ENCODE peak calls at places on chromosomes 16 and 17, in eight cellular contexts. Z is fibroblast of mammary gland, W is hepatocyte, C is type B pancreatic cell, Q is mucosa of descending colon, Y is astrocyte of the cerebellum, S is heart right ventricle, A is epithelial cell of esophagus. T is an unnamed sample.

GRCh38 chr17:59853168-59853918 is 39.4 kb downstream of the TUBD1 start:
- DNase-seq in Z (peak), W (peak), C (no peak), Q (peak), Y (no peak), S (no peak), A (peak), T (peak)

GRCh38 chr16:48478418-48478817 is 93.2 kb upstream of the SIAH1 start:
- DNase-seq in Z (no peak), W (no peak), C (no peak), Q (no peak), Y (no peak), S (no peak), A (no peak), T (no peak)

GRCh38 chr17:4557626-4558310 is 2.6 kb upstream of the MYBBP1A start:
- DNase-seq in Z (no peak), W (no peak), C (no peak), Q (peak), Y (no peak), S (no peak), A (no peak), T (no peak)

GRCh38 chr17:56819431-56820145 is 14.1 kb downstream of the C17orf67 start:
- DNase-seq in Z (peak), W (peak), C (no peak), Q (no peak), Y (peak), S (no peak), A (peak), T (peak)

GRCh38 chr17:2263183-2263954 is 40.2 kb downstream of the SMG6 start:
- DNase-seq in Z (peak), W (no peak), C (no peak), Q (no peak), Y (peak), S (no peak), A (no peak), T (no peak)

GRCh38 chr16:57901480-57902069 is 69.4 kb downstream of the CNGB1 start:
- DNase-seq in Z (no peak), W (no peak), C (no peak), Q (no peak), Y (no peak), S (no peak), A (no peak), T (peak)

GRCh38 chr16:2710021-2710710 is 9.9 kb downstream of the PRSS27 start:
- DNase-seq in Z (no peak), W (no peak), C (no peak), Q (no peak), Y (no peak), S (no peak), A (no peak), T (no peak)

GRCh38 chr17:65170839-65171238 is 33.7 kb downstream of the RGS9 start:
- DNase-seq in Z (no peak), W (no peak), C (no peak), Q (no peak), Y (peak), S (peak), A (no peak), T (no peak)

GRCh38 chr17:50914510-50914849 is 48.3 kb upstream of the TOB1 start:
- DNase-seq in Z (no peak), W (no peak), C (no peak), Q (no peak), Y (no peak), S (no peak), A (no peak), T (no peak)

GRCh38 chr17:43403846-43404245 is 5.1 kb downstream of the ARL4D start:
- DNase-seq in Z (no peak), W (peak), C (no peak), Q (no peak), Y (no peak), S (no peak), A (no peak), T (no peak)

GRCh38 chr16:52852978-52853377 is 199.7 kb downstream of the CHD9NB start:
- DNase-seq in Z (no peak), W (no peak), C (no peak), Q (no peak), Y (no peak), S (no peak), A (no peak), T (no peak)

GRCh38 chr16:87264634-87265033 is 52.6 kb downstream of the C16orf95 start:
- DNase-seq in Z (no peak), W (no peak), C (no peak), Q (no peak), Y (no peak), S (no peak), A (no peak), T (no peak)

GRCh38 chr16:18965555-18965954 is 18.2 kb upstream of the TMC7 start:
- DNase-seq in Z (no peak), W (no peak), C (no peak), Q (no peak), Y (no peak), S (no peak), A (no peak), T (no peak)

GRCh38 chr17:78368854-78369495 is 9.1 kb upstream of the SOCS3 start:
- DNase-seq in Z (no peak), W (no peak), C (no peak), Q (no peak), Y (no peak), S (no peak), A (no peak), T (no peak)

GRCh38 chr17:73365934-73366623 is 54.3 kb upstream of the CDC42EP4 start:
- DNase-seq in Z (no peak), W (no peak), C (no peak), Q (no peak), Y (no peak), S (peak), A (no peak), T (no peak)

GRCh38 chr16:15435216-15435864 is 952 bp downstream of the BMERB1 start:
- DNase-seq in Z (no peak), W (no peak), C (no peak), Q (no peak), Y (no peak), S (no peak), A (peak), T (no peak)

GRCh38 chr16:52553322-52553721 is 6.4 kb upstream of the TOX3 start:
- DNase-seq in Z (no peak), W (no peak), C (no peak), Q (no peak), Y (no peak), S (no peak), A (no peak), T (no peak)

GRCh38 chr17:76686538-76687277 is 24.1 kb downstream of the MXRA7 start:
- DNase-seq in Z (no peak), W (peak), C (no peak), Q (peak), Y (no peak), S (no peak), A (no peak), T (no peak)

GRCh38 chr17:51079049-51079448 is 41.6 kb downstream of the SPAG9 start:
- DNase-seq in Z (peak), W (no peak), C (no peak), Q (no peak), Y (no peak), S (no peak), A (peak), T (no peak)

GRCh38 chr17:704111-704864 is 10.4 kb downstream of the VPS53 start:
- DNase-seq in Z (no peak), W (no peak), C (no peak), Q (no peak), Y (no peak), S (no peak), A (no peak), T (no peak)

GRCh38 chr17:58094118-58094517 is 10.9 kb downstream of the DYNLL2 start:
- DNase-seq in Z (no peak), W (no peak), C (no peak), Q (no peak), Y (no peak), S (no peak), A (no peak), T (no peak)

GRCh38 chr17:64689106-64689505 is 27.0 kb upstream of the SMURF2 start:
- DNase-seq in Z (no peak), W (no peak), C (no peak), Q (no peak), Y (no peak), S (no peak), A (no peak), T (no peak)

GRCh38 chr17:28325221-28325620 is 6.2 kb downstream of the TMEM97 start:
- DNase-seq in Z (no peak), W (no peak), C (peak), Q (no peak), Y (no peak), S (no peak), A (no peak), T (no peak)

GRCh38 chr17:50183439-50184001 is 17.7 kb downstream of the SGCA start:
- DNase-seq in Z (peak), W (no peak), C (no peak), Q (peak), Y (no peak), S (no peak), A (no peak), T (no peak)

GRCh38 chr16:57388359-57389086 is 16.0 kb upstream of the CCL17 start:
- DNase-seq in Z (no peak), W (no peak), C (no peak), Q (no peak), Y (no peak), S (no peak), A (peak), T (peak)

GRCh38 chr16:79597277-79597676 is 3.3 kb downstream of the MAF start:
- DNase-seq in Z (no peak), W (no peak), C (no peak), Q (no peak), Y (no peak), S (no peak), A (no peak), T (no peak)

GRCh38 chr17:2034806-2035548 is 5.0 kb downstream of the DPH1 start:
- DNase-seq in Z (peak), W (no peak), C (no peak), Q (no peak), Y (no peak), S (no peak), A (no peak), T (no peak)

GRCh38 chr17:13594762-13595697 is 6.7 kb downstream of the HS3ST3A1 start:
- DNase-seq in Z (peak), W (peak), C (peak), Q (no peak), Y (peak), S (peak), A (peak), T (peak)

GRCh38 chr17:78034429-78035091 is 76.1 kb downstream of the TNRC6C start:
- DNase-seq in Z (peak), W (no peak), C (no peak), Q (no peak), Y (no peak), S (no peak), A (peak), T (no peak)

GRCh38 chr16:66560107-66560506 is 6.1 kb upstream of the CMTM1 start:
- DNase-seq in Z (no peak), W (no peak), C (no peak), Q (no peak), Y (no peak), S (no peak), A (no peak), T (no peak)

GRCh38 chr16:66562986-66563385 is 3.3 kb upstream of the CMTM1 start:
- DNase-seq in Z (no peak), W (no peak), C (no peak), Q (no peak), Y (no peak), S (no peak), A (no peak), T (no peak)

GRCh38 chr16:66563574-66564334 is 2.5 kb upstream of the CMTM1 start:
- DNase-seq in Z (no peak), W (no peak), C (no peak), Q (no peak), Y (no peak), S (no peak), A (no peak), T (no peak)

GRCh38 chr16:66561381-66562080 is 4.7 kb upstream of the CMTM1 start:
- DNase-seq in Z (no peak), W (no peak), C (no peak), Q (no peak), Y (no peak), S (no peak), A (no peak), T (no peak)

DNA sequence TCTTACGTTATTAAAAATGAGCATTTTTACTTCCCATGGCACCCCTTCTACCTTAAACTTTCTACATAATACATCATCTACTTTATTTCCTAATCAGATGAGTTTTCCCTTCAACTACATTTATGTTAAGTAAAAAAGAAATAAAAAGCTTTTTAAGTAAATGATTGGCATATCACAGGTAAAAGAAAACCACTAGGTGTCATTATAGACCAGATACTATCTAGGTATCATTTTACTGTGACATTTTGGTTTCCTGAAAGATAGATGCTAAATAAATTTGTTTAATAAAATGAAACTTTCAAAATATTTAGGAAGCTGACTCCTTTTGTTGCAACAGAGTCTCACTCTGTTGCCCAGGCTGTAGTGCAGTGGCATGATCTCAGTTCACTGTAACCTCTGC is 3.8 kb upstream of the CMTM1 start:
- DNase-seq in Z (no peak), W (no peak), C (no peak), Q (no peak), Y (no peak), S (no peak), A (peak), T (no peak)
- TF ChIP-seq CTCF in Z (no peak), W (peak), C (no peak), Q (no peak), Y (no peak), S (no peak), A (peak), T (no peak)

GRCh38 chr16:5603836-5604235 is 506.2 kb upstream of the EEF2KMT start:
- DNase-seq in Z (no peak), W (no peak), C (no peak), Q (no peak), Y (no peak), S (no peak), A (no peak), T (no peak)

GRCh38 chr16:5605404-5605803 is 507.8 kb upstream of the EEF2KMT start:
- DNase-seq in Z (no peak), W (no peak), C (no peak), Q (no peak), Y (no peak), S (no peak), A (no peak), T (no peak)

GRCh38 chr16:5607169-5607568 is 509.6 kb upstream of the EEF2KMT start:
- DNase-seq in Z (no peak), W (no peak), C (no peak), Q (no peak), Y (no peak), S (no peak), A (no peak), T (no peak)

GRCh38 chr16:5604770-5605169 is 507.2 kb upstream of the EEF2KMT start:
- DNase-seq in Z (no peak), W (peak), C (no peak), Q (no peak), Y (peak), S (no peak), A (no peak), T (peak)
- TF ChIP-seq CTCF in Z (no peak), W (peak), C (peak), Q (no peak), Y (peak), S (no peak), A (no peak), T (peak)

DNA sequence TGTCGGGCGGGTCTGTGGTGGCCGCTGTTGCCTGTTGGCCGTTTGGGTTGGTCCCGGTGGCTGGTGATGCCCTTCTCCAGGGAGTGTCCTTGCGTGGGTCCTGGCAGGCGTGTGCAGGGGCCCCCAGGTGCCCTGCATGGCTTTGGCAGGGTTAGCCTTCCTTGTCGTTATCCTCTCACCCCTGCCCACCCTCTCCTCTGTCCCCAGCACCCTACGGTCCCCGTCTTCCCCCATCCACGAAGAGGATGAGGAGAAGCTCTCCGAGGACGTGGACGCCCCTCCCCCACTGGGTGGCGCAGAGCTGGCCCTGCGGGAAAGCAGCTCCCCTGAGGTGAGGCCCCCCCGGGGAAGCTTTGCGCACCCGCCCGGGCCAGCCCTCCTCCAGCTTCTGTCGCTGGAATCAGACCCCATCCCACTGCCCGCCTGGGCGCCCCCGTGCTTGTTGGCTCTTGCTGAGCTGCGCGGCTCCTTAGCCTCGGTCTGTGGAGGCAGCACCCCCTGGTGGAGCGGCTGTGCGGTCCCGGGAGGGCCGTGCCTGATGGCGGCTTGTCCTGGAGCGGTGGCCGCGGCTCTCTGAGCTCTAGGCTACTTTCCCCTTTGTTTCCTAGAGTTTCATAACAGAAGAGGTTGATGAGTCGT is 10.6 kb upstream of the NUDT16L1 start:
- DNase-seq in Z (peak), W (no peak), C (no peak), Q (peak), Y (peak), S (peak), A (peak), T (no peak)
- TF ChIP-seq CTCF in Z (peak), W (peak), C (peak), Q (no peak), Y (peak), S (peak), A (peak), T (peak)

GRCh38 chr17:40862985-40863733 is 3.9 kb downstream of the KRT12 start:
- DNase-seq in Z (no peak), W (no peak), C (no peak), Q (no peak), Y (no peak), S (peak), A (no peak), T (no peak)
- TF ChIP-seq CTCF in Z (peak), W (peak), C (peak), Q (no peak), Y (peak), S (peak), A (peak), T (no peak)

GRCh38 chr17:48860034-48860433 is 29.2 kb downstream of the CALCOCO2 start:
- DNase-seq in Z (no peak), W (no peak), C (no peak), Q (no peak), Y (no peak), S (no peak), A (no peak), T (no peak)
- TF ChIP-seq CTCF in Z (peak), W (no peak), C (peak), Q (no peak), Y (peak), S (no peak), A (peak), T (no peak)

GRCh38 chr16:28549301-28549899 is 4.3 kb upstream of the SGF29 start:
- DNase-seq in Z (peak), W (peak), C (no peak), Q (peak), Y (no peak), S (no peak), A (peak), T (peak)
- TF ChIP-seq CTCF in Z (peak), W (peak), C (peak), Q (no peak), Y (peak), S (peak), A (peak), T (peak)

DNA sequence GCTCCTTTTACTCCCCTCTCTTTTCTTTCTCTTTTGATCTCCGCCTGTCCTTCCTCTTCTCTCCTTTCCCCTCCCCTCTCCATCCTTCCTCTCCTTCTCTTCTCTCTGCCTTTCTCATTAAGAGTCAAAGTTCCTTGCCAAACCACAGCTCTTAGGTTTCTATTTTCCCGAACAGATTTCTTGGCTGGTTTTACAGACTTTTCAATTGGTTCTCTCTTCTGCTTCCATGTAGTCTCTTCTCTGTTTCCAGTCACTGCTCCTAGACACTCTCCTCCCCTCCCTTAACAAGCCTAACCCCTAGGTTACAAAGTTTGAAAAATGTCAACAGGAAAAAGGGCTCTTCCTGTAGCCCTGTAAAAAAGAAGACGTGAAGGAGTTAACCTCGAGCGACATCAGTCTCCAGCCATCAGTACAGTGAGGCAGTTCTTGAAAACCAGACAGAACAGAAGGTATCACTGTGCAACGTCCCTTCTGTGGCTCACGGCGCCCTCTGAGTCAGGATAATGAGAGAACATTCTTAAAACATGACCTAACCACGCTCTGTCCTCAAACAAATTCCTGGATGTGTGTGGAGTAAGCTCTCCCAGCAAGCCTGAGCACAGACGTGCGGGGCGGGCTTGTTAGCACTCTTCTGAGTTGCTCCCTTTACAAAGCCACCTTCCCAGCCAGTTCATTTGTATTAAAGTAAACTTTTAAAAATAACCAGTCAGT is 11.6 kb upstream of the MARCHF10 start:
- DNase-seq in Z (peak), W (peak), C (peak), Q (peak), Y (peak), S (peak), A (peak), T (peak)
- TF ChIP-seq CTCF in Z (no peak), W (no peak), C (no peak), Q (no peak), Y (no peak), S (no peak), A (no peak), T (no peak)

DNA sequence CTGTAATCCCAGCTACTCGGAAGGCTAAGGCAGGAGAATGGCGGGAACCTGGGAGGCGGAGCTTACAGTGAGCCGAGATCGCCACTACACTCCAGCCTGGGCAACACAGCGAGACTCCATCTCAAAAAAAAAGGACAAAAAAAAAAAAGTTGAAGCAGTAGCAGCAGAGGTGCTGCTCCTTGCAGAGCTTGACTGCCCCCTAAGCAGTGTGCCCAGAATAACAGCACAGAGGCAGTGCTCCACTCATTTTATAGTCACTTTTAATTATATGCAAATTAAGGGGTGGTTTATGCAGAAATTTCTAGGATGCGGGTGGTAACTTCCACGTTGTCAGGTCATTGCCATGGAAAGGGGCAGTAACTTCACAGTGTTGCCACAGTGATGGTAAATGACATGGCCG is 54.3 kb upstream of the NOL11 start:
- DNase-seq in Z (no peak), W (no peak), C (no peak), Q (no peak), Y (no peak), S (no peak), A (no peak), T (no peak)
- TF ChIP-seq CTCF in Z (no peak), W (no peak), C (no peak), Q (no peak), Y (no peak), S (no peak), A (no peak), T (no peak)

DNA sequence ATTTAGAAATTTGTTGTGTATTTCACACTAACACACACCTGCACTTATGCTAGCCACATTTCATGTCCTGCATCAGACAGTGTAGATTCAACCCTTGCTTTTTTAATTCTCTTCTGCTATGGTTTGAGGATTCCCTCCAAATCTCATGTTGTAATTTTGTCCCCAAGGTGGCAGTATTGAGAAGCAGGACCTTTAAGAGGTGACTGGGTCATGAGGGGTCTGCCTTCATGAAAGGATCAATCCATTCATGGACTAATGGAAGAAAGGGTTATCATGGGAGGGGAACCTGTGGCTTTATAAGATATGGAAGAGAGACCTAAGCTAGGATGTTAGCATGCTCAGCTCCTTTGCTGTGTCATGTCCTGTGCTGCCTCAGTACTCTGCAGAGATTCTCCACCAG is 1032.2 kb downstream of the CDH11 start:
- DNase-seq in Z (peak), W (peak), C (no peak), Q (no peak), Y (no peak), S (no peak), A (peak), T (no peak)
- TF ChIP-seq CTCF in Z (peak), W (peak), C (peak), Q (no peak), Y (peak), S (peak), A (peak), T (no peak)

GRCh38 chr17:79835470-79835899 is 3.8 kb downstream of the CBX4 start:
- DNase-seq in Z (no peak), W (peak), C (no peak), Q (no peak), Y (no peak), S (no peak), A (no peak), T (no peak)
- TF ChIP-seq CTCF in Z (no peak), W (no peak), C (no peak), Q (no peak), Y (peak), S (no peak), A (no peak), T (no peak)

T was measured in Calu3.